ENCODE peak calls at places on chromosomes 12 and 14, in five cellular contexts. C, T, X, Y and E are unnamed samples.
A peak's percentile ranks its signal among the peaks of the same experiment; 100 is the strongest.

GRCh38 chr12:53722450-53723041 is 4.7 kb downstream of the CALCOCO1 start:
- DNase-seq in C (no peak), T (no peak), X (no peak), Y (no peak), E (no peak)

GRCh38 chr12:15184484-15184883 is 36.7 kb downstream of the RERG start:
- DNase-seq in C (no peak), T (no peak), X (no peak), Y (no peak), E (no peak)

GRCh38 chr14:93941293-93941910 is 14.3 kb downstream of the FAM181A start:
- DNase-seq in C (no peak), T (no peak), X (peak; percentile 90), Y (peak; percentile 75), E (peak; percentile 64)

GRCh38 chr12:50132505-50133135 is 20.6 kb downstream of the COX14 start:
- DNase-seq in C (no peak), T (peak; percentile 21), X (no peak), Y (peak; percentile 19), E (no peak)

GRCh38 chr12:131454418-131455217 is 256.3 kb upstream of the SFSWAP start:
- DNase-seq in C (no peak), T (peak; percentile 48), X (no peak), Y (no peak), E (no peak)

GRCh38 chr12:131539381-131539780 is 171.5 kb upstream of the SFSWAP start:
- DNase-seq in C (no peak), T (no peak), X (no peak), Y (no peak), E (no peak)

GRCh38 chr12:11722578-11723138 is 73.2 kb downstream of the ETV6 start:
- DNase-seq in C (no peak), T (no peak), X (no peak), Y (no peak), E (no peak)

GRCh38 chr12:54452628-54453027 is 20.8 kb downstream of the GTSF1 start:
- DNase-seq in C (no peak), T (no peak), X (no peak), Y (no peak), E (no peak)

GRCh38 chr12:95326450-95326849 is 108.8 kb downstream of the VEZT start:
- DNase-seq in C (no peak), T (no peak), X (no peak), Y (no peak), E (no peak)

GRCh38 chr12:53518381-53518780 is 11.1 kb upstream of the NPFF start:
- DNase-seq in C (no peak), T (no peak), X (no peak), Y (no peak), E (no peak)

GRCh38 chr12:59708484-59708883 is 112.7 kb downstream of the SLC16A7 start:
- DNase-seq in C (no peak), T (no peak), X (no peak), Y (no peak), E (no peak)

GRCh38 chr12:66467932-66468331 is 165.6 kb downstream of the HELB start:
- DNase-seq in C (no peak), T (no peak), X (no peak), Y (no peak), E (no peak)

GRCh38 chr12:102093319-102093718 is 26.6 kb downstream of the NUP37 start:
- DNase-seq in C (no peak), T (no peak), X (no peak), Y (no peak), E (no peak)

GRCh38 chr14:39015360-39015961 is 87.6 kb downstream of the SEC23A start:
- DNase-seq in C (no peak), T (peak; percentile 43), X (no peak), Y (peak; percentile 49), E (peak; percentile 21)

GRCh38 chr12:646303-647038 is 16.8 kb downstream of the NINJ2 start:
- DNase-seq in C (peak; percentile 79), T (no peak), X (no peak), Y (no peak), E (no peak)

GRCh38 chr12:128940090-128940888 is 87.0 kb downstream of the GLT1D1 start:
- DNase-seq in C (no peak), T (no peak), X (no peak), Y (no peak), E (no peak)

GRCh38 chr12:48572326-48572725 is 2.5 kb upstream of the LALBA start:
- DNase-seq in C (no peak), T (peak; percentile 4), X (no peak), Y (no peak), E (no peak)

GRCh38 chr12:40645361-40645760 is 46.9 kb upstream of the CNTN1 start:
- DNase-seq in C (no peak), T (no peak), X (no peak), Y (no peak), E (no peak)

GRCh38 chr14:70086685-70087379 is 101.9 kb downstream of the SLC8A3 start:
- DNase-seq in C (no peak), T (peak; percentile 70), X (no peak), Y (peak; percentile 36), E (peak; percentile 15)

GRCh38 chr12:75087656-75088055 is 122.0 kb downstream of the KCNC2 start:
- DNase-seq in C (no peak), T (peak; percentile 2), X (no peak), Y (no peak), E (no peak)

GRCh38 chr12:88518863-88519403 is 61.3 kb downstream of the KITLG start:
- DNase-seq in C (no peak), T (no peak), X (no peak), Y (no peak), E (no peak)

GRCh38 chr14:101731187-101732080 is 30.1 kb upstream of the PPP2R5C start:
- DNase-seq in C (peak; percentile 86), T (peak; percentile 91), X (peak; percentile 91), Y (peak; percentile 37), E (peak; percentile 39)

GRCh38 chr12:121753844-121754264 is 39.6 kb downstream of the RHOF start:
- DNase-seq in C (no peak), T (no peak), X (peak; percentile 82), Y (no peak), E (no peak)

GRCh38 chr12:117439531-117440001 is 78.1 kb upstream of the NOS1 start:
- DNase-seq in C (no peak), T (no peak), X (peak; percentile 70), Y (no peak), E (no peak)

GRCh38 chr12:94062796-94063635 is 85.4 kb upstream of the PLXNC1 start:
- DNase-seq in C (no peak), T (peak; percentile 86), X (no peak), Y (no peak), E (no peak)

GRCh38 chr12:70891059-70891632 is 29.4 kb downstream of the PTPRR start:
- DNase-seq in C (no peak), T (no peak), X (no peak), Y (no peak), E (no peak)

GRCh38 chr14:58167891-58168290 is 15.9 kb upstream of the ARMH4 start:
- DNase-seq in C (no peak), T (no peak), X (no peak), Y (no peak), E (no peak)

GRCh38 chr12:1213205-1213604 is 222.2 kb downstream of the ERC1 start:
- DNase-seq in C (no peak), T (no peak), X (no peak), Y (no peak), E (no peak)

GRCh38 chr12:8018666-8019581 is 13.6 kb upstream of the FOXJ2 start:
- DNase-seq in C (no peak), T (no peak), X (no peak), Y (no peak), E (no peak)

GRCh38 chr12:131900397-131900796 is 6.0 kb downstream of the ULK1 start:
- DNase-seq in C (no peak), T (no peak), X (peak; percentile 71), Y (no peak), E (no peak)

GRCh38 chr14:52266782-52267181 is 716 bp upstream of the PTGDR start:
- DNase-seq in C (no peak), T (peak; percentile 26), X (no peak), Y (no peak), E (no peak)

GRCh38 chr14:95531473-95531872 is 3.4 kb upstream of the GLRX5 start:
- DNase-seq in C (no peak), T (no peak), X (no peak), Y (peak; percentile 40), E (peak; percentile 56)
- H3K4me3 ChIP-seq in C (no peak overlapping the region), T (no peak overlapping the region), X (no peak overlapping the region), Y (no peak overlapping the region), E (peak overlapping the region; percentile 93)

DNA sequence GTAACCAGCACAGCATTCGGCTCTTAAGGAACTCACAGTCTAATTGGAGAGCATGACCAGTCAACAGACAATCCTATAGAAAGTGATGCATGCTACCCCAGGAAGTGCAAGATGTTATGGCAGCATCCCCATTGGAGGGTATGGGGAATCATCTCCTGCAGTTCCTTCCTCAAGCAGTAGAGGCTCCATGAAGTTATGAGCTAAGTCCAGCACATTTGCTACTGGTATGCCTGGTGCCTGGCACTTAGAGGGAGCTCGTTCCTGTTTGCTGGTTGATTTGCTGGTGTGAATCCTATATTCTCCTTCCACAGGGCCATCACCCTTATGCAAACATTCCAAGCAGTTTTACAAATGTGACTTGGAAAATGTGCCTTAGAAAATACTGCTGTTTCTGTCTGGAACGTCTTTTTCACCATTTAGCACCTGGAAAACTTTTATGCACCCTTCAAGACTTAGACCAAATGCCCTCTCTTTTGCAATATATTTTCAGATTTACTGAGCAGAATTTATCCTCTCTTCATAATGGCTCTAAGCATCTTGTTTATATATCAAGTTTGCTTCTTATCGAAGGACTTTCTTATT is 136.1 kb upstream of the WSCD2 start:
- DNase-seq in C (no peak), T (peak; percentile 10), X (no peak), Y (no peak), E (peak; percentile 7)
- TF ChIP-seq CTCF in C (no peak), T (no peak), X (peak; percentile 23), Y (peak; percentile 53), E (peak; percentile 30)

GRCh38 chr12:51907864-51908425 is 641 bp downstream of the ACVRL1 start:
- DNase-seq in C (peak; percentile 57), T (no peak), X (no peak), Y (no peak), E (no peak)
- H3K4me3 ChIP-seq in C (peak overlapping the region; percentile 58), T (peak overlapping the region; percentile 57), X (peak overlapping the region; percentile 38), Y (peak overlapping the region; percentile 40), E (peak overlapping the region; percentile 39)

DNA sequence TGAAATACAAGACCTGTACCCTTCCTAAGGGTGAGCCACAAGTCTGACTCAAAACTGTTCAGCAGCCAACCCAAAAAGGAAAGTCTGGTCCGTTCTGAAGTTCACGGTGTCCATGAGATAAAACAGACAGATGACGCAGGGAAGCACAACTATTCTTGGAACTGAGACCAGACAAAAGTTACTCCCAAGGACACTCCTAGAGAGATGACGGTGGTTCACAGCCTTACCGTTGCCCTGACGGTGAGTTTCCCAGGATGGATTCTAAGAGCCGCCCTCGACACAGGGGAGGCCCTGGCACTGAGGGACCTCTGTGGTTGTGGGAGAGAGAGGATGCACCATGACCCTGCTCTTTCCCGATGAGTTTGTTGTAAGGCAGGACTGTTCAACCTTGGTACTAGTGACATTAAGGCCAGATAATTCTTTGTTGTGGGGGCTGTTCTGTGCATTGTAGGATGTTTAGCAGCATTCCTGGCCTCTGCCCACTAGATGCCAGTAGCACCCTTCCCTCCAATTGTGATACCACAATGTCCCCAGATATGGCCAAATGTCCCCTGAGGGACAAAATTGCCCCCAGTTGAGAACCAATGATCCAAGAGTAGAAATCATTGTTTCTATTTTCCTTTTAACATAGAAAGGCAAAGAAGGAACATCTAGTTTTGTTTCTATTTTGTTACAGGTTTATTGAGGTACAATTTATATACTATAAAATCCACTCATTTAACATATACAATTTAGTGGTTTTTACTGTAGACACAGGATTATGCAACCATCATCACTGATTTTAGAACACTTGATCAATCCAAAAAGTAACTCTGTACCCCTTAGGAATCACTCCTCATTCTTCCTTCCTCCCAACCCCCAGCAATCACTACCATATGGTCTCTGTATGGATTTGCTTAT is 23.0 kb downstream of the OR10P1 start:
- DNase-seq in C (no peak), T (no peak), X (no peak), Y (no peak), E (no peak)
- TF ChIP-seq CTCF in C (no peak), T (no peak), X (no peak), Y (peak; percentile 56), E (peak; percentile 61)

GRCh38 chr12:79932393-79932792 is 2.5 kb downstream of the PPP1R12A start:
- DNase-seq in C (no peak), T (no peak), X (no peak), Y (no peak), E (no peak)
- H3K4me3 ChIP-seq in C (peak overlapping the region; percentile 94), T (no peak overlapping the region), X (no peak overlapping the region), Y (peak overlapping the region; percentile 92), E (peak overlapping the region; percentile 88)